ENCODE peak calls at places on chromosome 18, in eight cellular contexts. C is kidney epithelial cell, I is astrocyte of the cerebellum, G is GM10248, M is B cell, U is upper lobe of right lung, N is pancreas, T is cardiac fibroblast. H is an unnamed sample.

GRCh38 chr18:13606589-13607254 is 119.6 kb downstream of the FAM210A start:
- DNase-seq in N (no peak), T (no peak), M (no peak), U (no peak), G (no peak), C (no peak), I (no peak), H (no peak)

GRCh38 chr18:58297198-58297597 is 253.2 kb downstream of the NEDD4L start:
- DNase-seq in C (no peak), M (no peak), N (no peak), T (peak; percentile 13), I (peak; percentile 33), U (no peak), G (no peak), H (no peak)

GRCh38 chr18:77161954-77162353 is 29.4 kb upstream of the MBP start:
- DNase-seq in U (no peak), N (no peak), C (no peak), G (no peak), M (no peak), I (no peak), T (no peak), H (no peak)

GRCh38 chr18:73942081-73942625 is 205.5 kb downstream of the FBXO15 start:
- DNase-seq in I (no peak), G (no peak), T (no peak), U (no peak), C (no peak), M (no peak), N (no peak), H (no peak)

GRCh38 chr18:7566587-7567486 is at the start of gene PTPRM:
- DNase-seq in C (peak; percentile 12), M (no peak), N (peak; percentile 92), G (peak; percentile 77), T (peak; percentile 90), U (peak; percentile 94), I (peak; percentile 49), H (peak; percentile 94)

GRCh38 chr18:35616664-35617423 is 35.3 kb downstream of the GALNT1 start:
- DNase-seq in U (peak; percentile 65), N (no peak), C (peak; percentile 81), M (peak; percentile 86), I (peak; percentile 76), G (peak; percentile 61), T (peak; percentile 76), H (no peak)

GRCh38 chr18:59769105-59769865 is 72.1 kb upstream of the CCBE1 start:
- DNase-seq in M (no peak), U (no peak), N (no peak), G (no peak), C (no peak), T (peak; percentile 72), I (peak; percentile 51), H (no peak)

GRCh38 chr18:23574611-23575308 is 11.5 kb downstream of the NPC1 start:
- DNase-seq in M (no peak), G (no peak), I (no peak), C (no peak), N (no peak), U (no peak), T (no peak), H (peak; percentile 46)

GRCh38 chr18:55477537-55478300 is 110.3 kb downstream of the TCF4 start:
- DNase-seq in I (peak; percentile 44), U (no peak), N (no peak), T (peak; percentile 72), M (peak; percentile 49), G (peak; percentile 35), C (peak; percentile 23), H (no peak)
- TF ChIP-seq CTCF in I (no peak), U (no peak), N (no peak), T (peak; percentile 27), M (peak; percentile 20), G (no peak), C (peak; percentile 5), H (no peak)

DNA sequence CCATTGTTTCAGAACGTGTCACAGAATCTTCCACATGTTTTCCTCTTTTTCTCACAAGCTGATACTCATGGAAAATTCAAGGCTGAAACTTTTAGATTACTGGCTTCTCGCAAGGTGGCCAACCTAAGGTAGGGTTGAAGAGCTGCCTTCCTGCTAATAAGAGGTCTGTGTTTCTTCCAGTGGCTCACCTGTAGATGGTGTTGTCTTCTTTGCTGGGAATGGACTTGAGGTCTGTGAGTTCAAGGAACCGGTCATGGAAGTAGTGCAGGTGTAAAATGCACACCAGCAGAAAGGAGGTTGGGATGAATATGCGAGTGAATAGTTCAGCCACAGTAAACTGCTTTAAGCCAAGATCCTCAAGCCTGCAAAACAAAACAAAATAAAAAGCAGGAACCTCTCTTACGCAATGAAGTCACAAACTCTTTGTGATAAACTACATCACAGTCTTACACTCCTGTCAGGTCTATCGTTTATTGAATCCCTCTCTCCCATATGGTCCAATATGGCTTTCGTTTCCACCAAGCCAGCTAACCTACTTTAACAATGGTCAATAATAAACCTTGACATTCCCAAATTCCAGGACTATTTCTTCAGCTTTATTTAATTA is 258.9 kb downstream of the NAPG start:
- DNase-seq in M (no peak), G (no peak), I (no peak), C (no peak), N (no peak), U (no peak), T (no peak), H (no peak)
- TF ChIP-seq CTCF in M (no peak), G (no peak), I (no peak), C (no peak), N (no peak), U (no peak), T (no peak), H (no peak)

GRCh38 chr18:42074704-42075103 is 119.7 kb downstream of the PIK3C3 start:
- DNase-seq in C (no peak), I (no peak), M (no peak), T (no peak), G (no peak), U (no peak), N (no peak), H (no peak)

GRCh38 chr18:42069036-42069435 is 114.0 kb downstream of the PIK3C3 start:
- DNase-seq in G (no peak), I (no peak), U (no peak), N (no peak), T (no peak), C (no peak), M (no peak), H (no peak)

GRCh38 chr18:42067527-42067926 is 112.5 kb downstream of the PIK3C3 start:
- DNase-seq in C (no peak), N (no peak), U (no peak), M (no peak), T (no peak), G (no peak), I (no peak), H (no peak)

GRCh38 chr18:42068030-42068429 is 113.0 kb downstream of the PIK3C3 start:
- DNase-seq in U (no peak), T (no peak), C (no peak), M (no peak), I (no peak), G (no peak), N (no peak), H (no peak)

DNA sequence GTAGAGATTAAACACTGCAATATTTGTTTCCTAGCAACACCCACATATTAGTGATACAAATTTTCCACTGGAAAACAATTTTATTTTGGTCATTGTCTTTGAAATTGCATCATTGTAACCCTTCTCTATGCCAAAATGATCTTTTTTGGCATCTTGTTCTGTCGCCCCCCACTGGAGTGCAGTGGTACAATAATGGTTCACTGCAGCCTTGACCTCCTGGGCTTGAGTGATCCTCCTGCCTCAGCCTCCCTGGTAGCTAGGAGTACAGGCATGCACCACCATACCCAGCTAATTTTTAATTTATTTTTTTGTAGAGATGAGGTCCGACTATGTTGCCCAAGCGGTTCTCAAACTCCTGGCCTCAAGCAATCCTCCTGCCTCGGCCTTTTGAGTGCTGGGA is 117.4 kb downstream of the PIK3C3 start:
- DNase-seq in T (peak; percentile 8), M (no peak), N (no peak), U (no peak), G (no peak), I (no peak), C (no peak), H (no peak)
- TF ChIP-seq CTCF in T (no peak), M (no peak), N (no peak), U (no peak), G (no peak), I (no peak), C (no peak), H (no peak)

DNA sequence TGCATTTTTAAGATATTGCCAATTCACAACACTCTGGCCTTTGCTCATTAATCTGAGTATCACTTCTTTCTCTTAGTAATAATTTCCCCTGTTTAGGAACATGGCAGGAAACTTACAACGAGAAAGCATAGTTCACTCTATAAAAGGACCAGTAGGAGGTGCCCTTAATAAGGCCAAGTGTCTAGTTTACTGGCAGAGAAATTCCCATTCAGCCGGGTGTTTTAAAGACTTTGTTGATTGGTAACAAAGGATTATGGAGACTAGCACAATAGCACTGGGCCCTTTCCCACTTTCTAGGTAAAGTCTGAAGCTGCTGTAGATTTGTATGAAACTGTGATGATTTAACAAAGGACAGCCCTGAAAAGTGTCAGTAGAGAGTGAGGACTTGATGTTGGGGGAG is 3.1 kb downstream of the DCC start:
- DNase-seq in C (no peak), I (no peak), T (no peak), M (no peak), N (no peak), G (no peak), U (no peak), H (no peak)
- TF ChIP-seq CTCF in C (peak; percentile 38), I (peak; percentile 32), T (no peak), M (no peak), N (no peak), G (peak; percentile 1), U (peak; percentile 12), H (no peak)

GRCh38 chr18:5159080-5159479 is 38.0 kb downstream of the AKAIN1 start:
- DNase-seq in T (no peak), I (no peak), U (no peak), N (no peak), C (no peak), M (no peak), G (no peak), H (no peak)
- TF ChIP-seq CTCF in T (no peak), I (no peak), U (no peak), N (no peak), C (no peak), M (no peak), G (no peak), H (no peak)

H was measured in osteocyte.